ENCODE peak calls at places on chromosome X, in eight cellular contexts. Z is GM23248, H is colonic mucosa, S is AG10803, B is psoas muscle, R is mucosa of descending colon, J is lower leg skin, F is fibroblast of mammary gland. N is an unnamed sample.

GRCh38 chrX:65596270-65596669 is 61.7 kb upstream of the LAS1L start:
- DNase-seq in F (peak), Z (peak), B (no peak), J (no peak), H (no peak), R (peak), S (peak), N (no peak)

GRCh38 chrX:50747471-50747900 is 66.5 kb downstream of the SHROOM4 start:
- DNase-seq in F (peak), R (no peak), H (no peak), B (no peak), S (peak), J (no peak), Z (peak), N (no peak)

GRCh38 chrX:37060999-37061398 is 52.8 kb downstream of the FAM47C start:
- DNase-seq in Z (peak), S (peak), H (no peak), F (peak), B (no peak), R (peak), J (no peak), N (no peak)

GRCh38 chrX:85851418-85851817 is 195.9 kb downstream of the CHM start:
- DNase-seq in H (peak), S (no peak), J (no peak), R (peak), B (no peak), F (peak), Z (peak), N (no peak)

GRCh38 chrX:75673468-75673867 is 111.6 kb downstream of the MAGEE2 start:
- DNase-seq in H (no peak), R (no peak), J (no peak), B (no peak), S (no peak), Z (no peak), F (no peak), N (no peak)

GRCh38 chrX:63475200-63475599 is 124.1 kb upstream of the SPIN4 start:
- DNase-seq in B (no peak), S (no peak), H (no peak), R (peak), J (no peak), Z (no peak), F (no peak), N (no peak)

GRCh38 chrX:27163236-27163635 is 299.9 kb downstream of the PPP4R3C start:
- DNase-seq in J (no peak), H (no peak), Z (no peak), R (no peak), B (no peak), S (no peak), F (no peak), N (no peak)

GRCh38 chrX:150363561-150364346 is 637 bp downstream of the MAMLD1 start:
- DNase-seq in H (no peak), S (peak), Z (peak), F (peak), B (peak), J (no peak), R (peak), N (peak)

GRCh38 chrX:129577473-129577872 is 37.4 kb downstream of the OCRL start:
- DNase-seq in J (no peak), B (no peak), H (no peak), R (no peak), Z (peak), F (peak), S (peak), N (no peak)

GRCh38 chrX:15877380-15877779 is 22.8 kb upstream of the AP1S2 start:
- DNase-seq in J (no peak), B (peak), H (no peak), Z (peak), S (peak), R (peak), F (peak), N (no peak)

GRCh38 chrX:42220722-42221121 is 297.4 kb upstream of the CASK start:
- DNase-seq in R (no peak), S (no peak), Z (no peak), F (no peak), H (no peak), J (no peak), B (no peak), N (no peak)

GRCh38 chrX:152897216-152898144 is at the start of gene ZNF185:
- DNase-seq in Z (peak), H (peak), R (peak), S (no peak), B (no peak), F (no peak), J (no peak), N (no peak)

GRCh38 chrX:1941291-1941690 is 326.4 kb downstream of the ASMT start:
- DNase-seq in F (no peak), S (no peak), B (no peak), R (no peak), J (no peak), H (no peak), Z (no peak), N (no peak)

GRCh38 chrX:133670394-133670793 is 255.1 kb upstream of the GPC4 start:
- DNase-seq in J (peak), Z (peak), B (no peak), S (peak), H (peak), F (peak), R (peak), N (no peak)

GRCh38 chrX:31708116-31708515 is 636.3 kb upstream of the FTHL17 start:
- DNase-seq in B (no peak), R (no peak), H (no peak), S (no peak), J (no peak), Z (no peak), F (peak), N (no peak)

GRCh38 chrX:77455437-77455836 is 8.2 kb downstream of the FGF16 start:
- DNase-seq in R (no peak), F (no peak), H (no peak), B (no peak), S (no peak), Z (no peak), J (no peak), N (no peak)

GRCh38 chrX:153793291-153793690 is 884 bp downstream of the IDH3G start:
- DNase-seq in F (peak), Z (no peak), B (no peak), J (no peak), R (peak), H (peak), S (no peak), N (no peak)

GRCh38 chrX:18146954-18147353 is 73.7 kb downstream of the BEND2 start:
- DNase-seq in Z (peak), R (peak), S (peak), B (no peak), J (no peak), F (peak), H (no peak), N (no peak)

GRCh38 chrX:120029354-120029753 is 48.1 kb downstream of the RHOXF2B start:
- DNase-seq in H (no peak), F (no peak), B (no peak), S (no peak), R (no peak), J (no peak), Z (no peak), N (no peak)

GRCh38 chrX:107825698-107826285 is at the start of gene MID2:
- DNase-seq in S (peak), R (peak), Z (peak), F (peak), B (peak), J (peak), H (peak), N (peak)

GRCh38 chrX:137194164-137194563 is 160.4 kb upstream of the GPR101 start:
- DNase-seq in B (no peak), R (peak), H (peak), J (no peak), Z (peak), S (no peak), F (peak), N (no peak)

GRCh38 chrX:15714529-15714928 is 23.5 kb upstream of the CA5B start:
- DNase-seq in Z (no peak), S (no peak), B (no peak), H (no peak), F (no peak), R (peak), J (no peak), N (peak)

GRCh38 chrX:53479295-53479694 is 45.1 kb upstream of the HSD17B10 start:
- DNase-seq in R (no peak), S (no peak), J (no peak), H (no peak), Z (no peak), B (no peak), F (no peak), N (no peak)

GRCh38 chrX:7889680-7890079 is 37.5 kb downstream of the PNPLA4 start:
- DNase-seq in F (peak), J (no peak), B (no peak), S (peak), Z (peak), H (no peak), R (no peak), N (no peak)

GRCh38 chrX:46198858-46199257 is 346.4 kb downstream of the ZNF674 start:
- DNase-seq in S (no peak), B (no peak), H (no peak), R (no peak), F (no peak), J (no peak), Z (no peak), N (no peak)

GRCh38 chrX:108811891-108812290 is 75.5 kb upstream of the IRS4 start:
- DNase-seq in S (no peak), Z (no peak), B (no peak), H (no peak), J (no peak), F (no peak), R (no peak), N (no peak)

GRCh38 chrX:30613736-30614135 is 36.2 kb upstream of the TASL start:
- DNase-seq in J (no peak), B (no peak), H (no peak), Z (no peak), R (no peak), F (no peak), S (no peak), N (no peak)

GRCh38 chrX:30570505-30570904 is 7.1 kb downstream of the TASL start:
- DNase-seq in J (no peak), Z (peak), S (peak), H (no peak), R (peak), F (peak), B (no peak), N (no peak)

GRCh38 chrX:15674514-15674898 is 9.9 kb upstream of the CLTRN start:
- DNase-seq in H (peak), Z (peak), R (peak), S (peak), F (peak), B (peak), J (peak), N (peak)

GRCh38 chrX:120308959-120309872 is 2.0 kb downstream of the TMEM255A start:
- DNase-seq in S (peak), J (peak), B (peak), H (peak), R (peak), F (peak), Z (peak), N (peak)

GRCh38 chrX:125175991-125176390 is 143.7 kb upstream of the TEX13C start:
- DNase-seq in H (no peak), F (no peak), J (no peak), B (no peak), R (no peak), S (no peak), Z (no peak), N (no peak)

GRCh38 chrX:125172531-125172930 is 147.1 kb upstream of the TEX13C start:
- DNase-seq in F (no peak), B (no peak), R (no peak), J (no peak), S (no peak), Z (no peak), H (no peak), N (no peak)

DNA sequence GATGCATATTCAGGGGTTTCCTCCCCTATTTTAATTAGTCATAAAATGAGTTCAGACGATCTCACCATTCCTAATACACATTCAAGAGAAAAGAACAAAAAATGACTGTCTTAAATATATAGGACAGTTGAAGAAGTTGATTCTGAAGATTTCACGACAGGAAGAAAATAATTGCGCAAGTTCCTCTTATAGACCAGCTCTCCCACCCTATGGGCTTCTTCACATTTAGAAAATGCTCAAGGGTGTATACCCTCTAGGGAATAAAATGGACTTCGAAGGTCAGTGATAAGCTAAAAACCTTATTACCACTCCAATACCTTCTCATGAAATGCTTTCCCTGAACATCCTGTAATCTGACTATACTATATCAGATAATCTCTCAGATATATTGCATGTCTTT is 149.2 kb upstream of the TEX13C start:
- DNase-seq in J (no peak), B (no peak), R (no peak), H (no peak), F (no peak), S (no peak), Z (no peak), N (no peak)
- H3K4me3 ChIP-seq in J (no peak), B (no peak), R (no peak), H (no peak), F (no peak), S (no peak), Z (no peak), N (no peak)

DNA sequence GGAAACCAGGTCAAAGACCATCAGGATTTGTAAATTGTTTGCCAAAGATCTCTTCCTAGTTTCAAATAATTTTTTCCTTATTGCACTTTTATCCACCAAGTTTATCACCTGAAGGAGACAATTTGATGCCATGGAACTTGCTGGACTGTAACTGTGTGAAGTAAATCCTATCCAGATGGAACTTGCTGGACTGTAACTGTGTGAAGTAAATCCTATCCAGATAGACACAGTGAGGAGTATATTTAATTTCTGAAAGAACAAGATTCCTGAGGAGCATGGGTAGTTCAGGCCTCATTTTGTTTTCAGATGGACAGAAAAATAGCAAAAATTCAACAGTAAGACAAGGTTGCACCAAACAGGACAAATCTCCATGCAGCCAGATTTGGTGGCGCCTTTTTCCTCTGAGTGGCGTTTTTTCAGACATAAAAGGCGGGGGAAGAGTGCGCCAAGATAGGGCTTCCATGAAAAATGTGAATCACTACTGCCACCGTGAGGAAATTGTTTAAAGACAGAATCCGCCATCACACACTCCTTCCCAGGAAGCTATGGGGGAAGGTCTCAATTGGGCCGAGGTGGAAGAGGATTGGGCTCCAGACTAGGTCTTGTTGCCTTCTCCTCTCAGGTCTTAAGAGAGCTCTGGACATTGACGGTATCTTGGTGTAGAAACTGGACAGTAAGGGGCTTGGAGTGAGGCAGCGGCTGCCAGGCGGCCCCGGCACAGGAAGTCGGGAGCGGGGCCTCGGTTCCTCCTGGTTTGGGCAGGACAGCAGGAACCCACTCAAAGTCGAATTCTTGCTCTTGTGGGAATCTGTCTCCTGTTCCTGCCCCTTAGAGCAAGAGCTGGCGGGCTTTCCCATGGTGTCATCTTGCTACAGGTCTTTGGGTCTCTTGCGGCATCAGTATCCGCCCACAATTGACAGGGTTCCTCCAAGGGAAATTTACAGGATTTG is 234.7 kb downstream of the OR13H1 start:
- DNase-seq in H (peak), R (no peak), S (no peak), Z (no peak), F (peak), B (peak), J (no peak), N (peak)
- H3K4me3 ChIP-seq in H (peak), R (no peak), S (no peak), Z (no peak), F (peak), B (peak), J (no peak), N (no peak)

GRCh38 chrX:12978205-12979010 is 3.5 kb downstream of the TMSB4X start:
- DNase-seq in J (no peak), H (peak), Z (peak), S (peak), R (peak), F (peak), B (no peak), N (peak)

GRCh38 chrX:12977761-12978204 is 2.9 kb downstream of the TMSB4X start:
- DNase-seq in B (no peak), J (no peak), S (no peak), Z (peak), H (no peak), R (no peak), F (no peak), N (no peak)

GRCh38 chrX:12981880-12982279 is 7.0 kb downstream of the TMSB4X start:
- DNase-seq in J (no peak), S (no peak), Z (no peak), H (no peak), F (no peak), B (no peak), R (no peak), N (no peak)

GRCh38 chrX:12979630-12980015 is 4.7 kb downstream of the TMSB4X start:
- DNase-seq in H (no peak), S (no peak), Z (peak), F (peak), R (no peak), B (no peak), J (no peak), N (no peak)

DNA sequence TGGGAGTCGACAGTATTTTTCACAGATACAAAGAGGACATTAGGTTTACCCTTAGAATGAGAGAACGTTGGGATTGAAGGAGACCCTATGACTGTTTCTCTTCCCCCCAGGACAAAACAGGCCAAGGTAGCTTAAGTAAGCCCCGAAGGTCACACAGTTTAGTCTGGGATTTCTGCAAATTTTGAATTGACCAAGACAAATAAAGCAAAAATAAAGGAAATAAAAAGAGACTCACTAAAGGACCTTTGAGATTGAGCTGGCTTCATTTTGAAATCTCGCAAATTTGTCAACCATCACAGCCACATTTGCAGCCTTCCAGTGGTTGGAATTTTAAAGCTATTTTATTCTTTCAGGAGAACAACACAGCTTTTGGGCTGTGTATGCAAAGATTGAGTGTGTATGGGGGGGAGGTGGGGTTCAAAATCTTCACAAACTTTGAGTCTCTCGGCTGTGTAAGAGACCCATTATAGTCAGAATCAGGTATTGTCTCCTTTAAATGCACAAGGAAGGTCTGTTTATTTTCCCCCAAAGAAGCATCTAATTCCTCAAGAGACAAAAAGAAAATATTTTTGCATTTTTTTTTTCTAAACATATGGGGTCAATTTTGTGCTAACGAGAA is 4.2 kb downstream of the TMSB4X start:
- DNase-seq in B (no peak), Z (peak), S (peak), F (peak), H (no peak), R (no peak), J (no peak), N (no peak)
- H3K4me3 ChIP-seq in B (no peak), Z (no peak), S (no peak), F (no peak), H (no peak), R (no peak), J (no peak), N (no peak)

DNA sequence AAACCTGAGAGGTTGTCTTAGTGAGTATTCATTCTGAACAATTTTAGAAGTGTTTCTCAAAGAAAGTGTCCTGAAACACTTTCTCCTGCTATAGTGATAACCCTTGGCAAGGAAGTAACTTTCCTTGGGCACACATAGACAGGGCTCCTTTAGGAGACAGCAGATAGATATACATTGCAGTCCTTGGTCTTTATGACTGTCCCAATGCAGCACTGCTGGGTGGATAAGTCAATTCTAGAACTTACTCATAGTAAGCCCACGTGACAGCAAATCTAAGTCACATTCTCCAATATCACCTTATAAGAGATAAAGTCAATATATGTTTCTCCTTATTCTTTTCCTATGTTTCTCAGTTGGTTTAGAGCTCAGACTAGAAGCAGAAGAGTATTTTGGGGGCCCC is 46.7 kb downstream of the GPRASP3 start:
- DNase-seq in R (no peak), J (no peak), B (no peak), Z (no peak), S (no peak), H (no peak), F (no peak), N (no peak)
- H3K4me3 ChIP-seq in R (no peak), J (no peak), B (no peak), Z (no peak), S (no peak), H (no peak), F (no peak), N (no peak)

DNA sequence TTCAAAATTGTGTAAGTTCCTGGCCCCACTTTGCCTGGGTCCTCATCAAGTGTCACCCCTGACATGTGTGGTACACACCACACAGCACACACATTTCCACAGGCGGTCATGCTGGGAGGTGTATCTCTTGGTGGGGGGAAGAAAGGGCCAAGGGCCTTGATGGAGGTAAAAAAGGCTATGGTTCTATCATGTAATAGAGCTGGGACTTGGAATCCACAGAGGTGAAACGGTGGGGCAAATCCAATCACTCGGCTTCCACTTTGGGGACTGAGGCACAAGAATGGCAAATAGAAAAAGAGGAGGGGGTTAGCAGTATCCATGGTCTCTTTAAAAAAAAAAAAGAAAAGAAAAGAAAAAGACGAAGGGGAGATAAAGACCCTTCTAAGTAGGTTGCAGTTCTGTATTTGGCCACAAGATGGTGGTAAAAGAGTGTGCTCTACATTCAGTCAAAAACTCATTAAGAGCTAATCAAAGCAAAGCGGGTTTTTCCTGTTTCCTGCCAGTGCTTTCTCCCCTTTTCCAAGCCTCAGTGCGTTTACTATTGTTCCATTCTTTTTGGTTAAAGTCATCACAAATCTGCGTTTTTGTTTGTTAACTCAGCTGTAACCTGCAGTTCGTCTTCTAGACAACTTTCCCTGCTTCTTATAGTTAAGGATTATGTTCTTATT is 37.0 kb upstream of the ATP6AP2 start:
- DNase-seq in F (peak), H (no peak), Z (peak), B (no peak), S (peak), R (peak), J (peak), N (no peak)
- H3K4me3 ChIP-seq in F (no peak), H (no peak), Z (no peak), B (peak), S (no peak), R (no peak), J (no peak), N (no peak)

N was measured in right cardiac atrium.